ENCODE peak calls at places on chromosome 6, in four cellular contexts. G, Y, S and W are unnamed samples.
A peak's percentile ranks its signal among the peaks of the same experiment; 100 is the strongest.

GRCh38 chr6:158926429-158926828 is 73.6 kb downstream of the RSPH3 start:
- DNase-seq in G (no peak), Y (no peak), S (no peak), W (no peak)

GRCh38 chr6:42230320-42231034 is 12.8 kb upstream of the MRPS10 start:
- DNase-seq in G (no peak), Y (no peak), S (no peak), W (peak; percentile 35)

GRCh38 chr6:54865091-54865631 is 18.6 kb downstream of the FAM83B start:
- DNase-seq in G (no peak), Y (no peak), S (no peak), W (no peak)

GRCh38 chr6:89372506-89372901 is 20.0 kb upstream of the UBE2J1 start:
- DNase-seq in G (peak; percentile 12), Y (no peak), S (no peak), W (no peak)

GRCh38 chr6:51045548-51045947 is 226.9 kb downstream of the TFAP2B start:
- DNase-seq in G (no peak), Y (no peak), S (no peak), W (no peak)

GRCh38 chr6:140623498-140623897 is 1249.0 kb upstream of the CITED2 start:
- DNase-seq in G (no peak), Y (no peak), S (no peak), W (no peak)

GRCh38 chr6:105757512-105758200 is 328.5 kb upstream of the PRDM1 start:
- DNase-seq in G (peak; percentile 18), Y (no peak), S (no peak), W (no peak)

GRCh38 chr6:31883699-31884098 is 4.9 kb upstream of the SLC44A4 start:
- DNase-seq in G (no peak), Y (no peak), S (no peak), W (no peak)

GRCh38 chr6:7176208-7176607 is 68.4 kb downstream of the RREB1 start:
- DNase-seq in G (no peak), Y (no peak), S (no peak), W (no peak)

GRCh38 chr6:11712760-11713159 is 65.8 kb downstream of the ADTRP start:
- DNase-seq in G (peak; percentile 18), Y (peak; percentile 44), S (no peak), W (peak; percentile 19)

GRCh38 chr6:28368522-28368921 is 18.8 kb downstream of the ZKSCAN3 start:
- DNase-seq in G (no peak), Y (no peak), S (no peak), W (no peak)

GRCh38 chr6:108944707-108945685 is 96.8 kb downstream of the ARMC2 start:
- DNase-seq in G (no peak), Y (peak; percentile 53), S (no peak), W (no peak)

GRCh38 chr6:99933129-99933528 is 60.9 kb downstream of the MCHR2 start:
- DNase-seq in G (no peak), Y (no peak), S (no peak), W (no peak)

GRCh38 chr6:33682341-33682740 is 29.2 kb downstream of the UQCC2 start:
- DNase-seq in G (no peak), Y (no peak), S (no peak), W (no peak)

GRCh38 chr6:90605749-90606344 is 19.0 kb upstream of the MAP3K7 start:
- DNase-seq in G (no peak), Y (no peak), S (no peak), W (no peak)

GRCh38 chr6:152356016-152356415 is 281.1 kb downstream of the SYNE1 start:
- DNase-seq in G (no peak), Y (no peak), S (no peak), W (no peak)

GRCh38 chr6:47061631-47062300 is 19.6 kb upstream of the ADGRF1 start:
- DNase-seq in G (peak; percentile 14), Y (no peak), S (no peak), W (peak; percentile 28)

GRCh38 chr6:101668496-101668895 is 275.0 kb downstream of the GRIK2 start:
- DNase-seq in G (no peak), Y (no peak), S (no peak), W (no peak)

GRCh38 chr6:106192824-106193223 is 106.7 kb downstream of the PRDM1 start:
- DNase-seq in G (no peak), Y (no peak), S (no peak), W (no peak)

GRCh38 chr6:165389534-165389933 is 80.1 kb upstream of the C6orf118 start:
- DNase-seq in G (no peak), Y (no peak), S (no peak), W (no peak)

GRCh38 chr6:150408842-150409241 is 40.0 kb downstream of the IYD start:
- DNase-seq in G (peak; percentile 13), Y (no peak), S (no peak), W (no peak)

GRCh38 chr6:94636780-94637385 is 940.5 kb upstream of the MANEA start:
- DNase-seq in G (no peak), Y (no peak), S (no peak), W (no peak)

GRCh38 chr6:125277838-125278237 is 23.9 kb downstream of the HDDC2 start:
- DNase-seq in G (no peak), Y (no peak), S (no peak), W (no peak)

GRCh38 chr6:125274935-125275334 is 26.8 kb downstream of the HDDC2 start:
- DNase-seq in G (no peak), Y (no peak), S (no peak), W (no peak)

GRCh38 chr6:125285353-125285752 is 16.4 kb downstream of the HDDC2 start:
- DNase-seq in G (no peak), Y (no peak), S (no peak), W (no peak)

GRCh38 chr6:125275779-125276178 is 26.0 kb downstream of the HDDC2 start:
- DNase-seq in G (no peak), Y (no peak), S (no peak), W (no peak)

DNA sequence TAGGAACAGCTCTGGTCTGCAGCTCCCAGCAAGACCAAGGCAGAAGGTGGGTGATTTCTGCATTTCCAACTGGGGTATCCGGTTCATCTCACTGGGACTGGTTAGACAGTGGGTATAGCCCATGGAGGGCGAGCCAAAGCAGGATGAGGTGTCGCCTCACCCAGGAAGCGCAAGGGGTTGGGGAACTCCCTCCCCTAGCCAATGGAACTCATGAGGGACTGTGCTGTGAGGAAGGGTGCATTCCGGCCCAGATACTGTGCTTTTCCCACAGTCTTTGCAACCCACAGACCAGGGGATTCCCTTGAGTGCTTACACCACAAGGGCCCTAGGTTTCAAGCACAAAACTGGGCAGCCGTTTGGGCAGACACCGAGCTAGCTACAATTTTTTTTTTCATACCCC is 21.8 kb downstream of the HDDC2 start:
- DNase-seq in G (no peak), Y (no peak), S (no peak), W (no peak)
- TF ChIP-seq CTCF in G (no peak), Y (no peak), S (no peak), W (no peak)

GRCh38 chr6:1633366-1634021 is 23.8 kb downstream of the FOXC1 start:
- DNase-seq in G (no peak), Y (no peak), S (no peak), W (no peak)

GRCh38 chr6:1636971-1637871 is 27.5 kb downstream of the FOXC1 start:
- DNase-seq in G (no peak), Y (no peak), S (no peak), W (no peak)

GRCh38 chr6:1635305-1636010 is 25.7 kb downstream of the FOXC1 start:
- DNase-seq in G (no peak), Y (no peak), S (no peak), W (no peak)

GRCh38 chr6:1634081-1634480 is 24.4 kb downstream of the FOXC1 start:
- DNase-seq in G (no peak), Y (no peak), S (no peak), W (no peak)

GRCh38 chr6:1636272-1636825 is 26.6 kb downstream of the FOXC1 start:
- DNase-seq in G (no peak), Y (no peak), S (no peak), W (no peak)
- H3K4me1 ChIP-seq in G (no peaks in the 10 kb centered on the region), Y (no peaks in the 10 kb centered on the region), S (no peaks in the 10 kb centered on the region), W (no peaks in the 10 kb centered on the region)

GRCh38 chr6:10410214-10410873 is 4.5 kb downstream of the TFAP2A start:
- DNase-seq in G (no peak), Y (no peak), S (no peak), W (no peak)
- H3K27ac ChIP-seq in G (no peak overlapping the region), Y (no peak overlapping the region), S (peak overlapping the region; percentile 98), W (no peak overlapping the region)

GRCh38 chr6:167046861-167047495 is 47.8 kb downstream of the CEP43 start:
- DNase-seq in G (no peak), Y (no peak), S (no peak), W (no peak)
- TF ChIP-seq CTCF in G (no peak), Y (no peak), S (no peak), W (no peak)

GRCh38 chr6:45423901-45424627 is 46.3 kb upstream of the SUPT3H start:
- DNase-seq in G (peak; percentile 31), Y (peak; percentile 25), S (no peak), W (no peak)

GRCh38 chr6:45422541-45423110 is 44.9 kb upstream of the SUPT3H start:
- DNase-seq in G (peak; percentile 47), Y (peak; percentile 37), S (no peak), W (peak; percentile 24)

GRCh38 chr6:45426251-45426650 is 48.5 kb upstream of the SUPT3H start:
- DNase-seq in G (no peak), Y (no peak), S (no peak), W (no peak)

GRCh38 chr6:45423111-45423900 is 45.6 kb upstream of the SUPT3H start:
- DNase-seq in G (peak; percentile 33), Y (peak; percentile 45), S (no peak), W (no peak)

GRCh38 chr6:45424628-45424955 is 46.9 kb upstream of the SUPT3H start:
- DNase-seq in G (no peak), Y (no peak), S (no peak), W (no peak)
- H3K4me1 ChIP-seq in G (peaks cover 34% of the 10 kb centered on the region), Y (peaks cover 25% of the 10 kb centered on the region), S (no peaks in the 10 kb centered on the region), W (peaks cover 28% of the 10 kb centered on the region)

DNA sequence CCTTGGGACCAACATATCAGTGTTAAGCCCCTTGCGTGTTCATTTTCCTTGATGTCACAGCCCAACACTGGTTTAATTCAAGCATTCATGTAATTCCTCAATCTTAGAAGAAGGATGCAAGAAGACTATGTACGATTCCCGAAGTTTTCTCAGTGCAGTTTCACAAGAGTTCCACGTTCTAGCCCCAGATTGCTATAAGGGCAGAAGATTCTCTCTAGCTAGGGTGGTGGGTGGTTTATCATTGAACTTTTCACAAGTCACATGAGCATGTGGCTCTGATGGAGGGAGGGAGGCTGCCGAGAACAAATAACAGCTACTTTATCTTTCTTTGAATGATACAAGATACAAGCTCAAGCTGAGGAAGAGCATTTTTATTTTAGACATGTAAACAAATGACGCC is 71.9 kb upstream of the NHSL1 start:
- DNase-seq in G (no peak), Y (no peak), S (no peak), W (no peak)
- H3K27ac ChIP-seq in G (peak overlapping the region; percentile 55), Y (no peak overlapping the region), S (peak overlapping the region; percentile 68), W (no peak overlapping the region)

GRCh38 chr6:43402819-43403218 is 24.5 kb upstream of the ABCC10 start:
- DNase-seq in G (no peak), Y (no peak), S (no peak), W (no peak)
- TF ChIP-seq CTCF in G (no peak), Y (no peak), S (no peak), W (no peak)